ENCODE peak calls at places on chromosomes 16 and 17, in five cellular contexts. W is heart left ventricle; R is left ventricle myocardium inferior; J is HCT116; B is naive thymus-derived CD4-positive, alpha-beta T cell. K is an unnamed sample. For H3K4me1, the result is how much of the 10 kb centered on the place peaks cover.

GRCh38 chr17:82012482-82013295 is 10.0 kb downstream of the CENPX start:
- DNase-seq in R (no peak), J (no peak), B (no peak), W (no peak), K (peak)

GRCh38 chr17:59811209-59811608 is 81.5 kb downstream of the TUBD1 start:
- DNase-seq in W (no peak), J (no peak), R (no peak), B (no peak), K (no peak)

GRCh38 chr17:80927791-80928216 is 63.8 kb upstream of the CHMP6 start:
- DNase-seq in J (no peak), R (no peak), B (no peak), W (no peak), K (no peak)

GRCh38 chr17:80348551-80349436 is 66.2 kb upstream of the ENDOV start:
- DNase-seq in B (no peak), W (no peak), J (no peak), R (no peak), K (no peak)

GRCh38 chr16:716768-717325 is 1.9 kb downstream of the METRN start:
- DNase-seq in R (no peak), J (no peak), B (no peak), W (no peak), K (no peak)

GRCh38 chr17:10635290-10635689 is 21.8 kb downstream of the MYH3 start:
- DNase-seq in R (no peak), J (no peak), W (no peak), B (no peak), K (no peak)

GRCh38 chr17:51154176-51154575 is 817 bp downstream of the NME1 start:
- DNase-seq in B (no peak), J (no peak), W (no peak), R (no peak), K (no peak)

GRCh38 chr17:79970576-79971068 is 65.0 kb downstream of the TBC1D16 start:
- DNase-seq in W (no peak), J (peak), R (peak), B (peak), K (no peak)

GRCh38 chr17:32510466-32510865 is 23.7 kb downstream of the CDK5R1 start:
- DNase-seq in R (no peak), B (no peak), J (no peak), W (no peak), K (no peak)

GRCh38 chr17:74512624-74513084 is 18.6 kb downstream of the CD300LB start:
- DNase-seq in W (no peak), R (no peak), B (no peak), J (no peak), K (peak)

GRCh38 chr16:82182237-82183003 is 12.4 kb upstream of the MPHOSPH6 start:
- DNase-seq in B (no peak), R (no peak), J (no peak), W (no peak), K (no peak)

GRCh38 chr17:41895617-41896016 is 23.1 kb downstream of the ACLY start:
- DNase-seq in J (no peak), R (peak), W (peak), B (no peak), K (no peak)

GRCh38 chr17:45256114-45256966 is 5.6 kb downstream of the SPATA32 start:
- DNase-seq in B (no peak), W (no peak), J (no peak), R (no peak), K (no peak)

GRCh38 chr16:17836868-17837602 is 366.3 kb upstream of the XYLT1 start:
- DNase-seq in R (no peak), J (peak), B (no peak), W (no peak), K (no peak)

GRCh38 chr17:59838196-59838911 is 54.4 kb downstream of the TUBD1 start:
- DNase-seq in J (no peak), B (no peak), R (no peak), W (peak), K (no peak)

GRCh38 chr17:76107507-76107906 is 3.9 kb upstream of the EXOC7 start:
- DNase-seq in W (no peak), B (no peak), J (peak), R (no peak), K (no peak)

GRCh38 chr16:4743217-4743897 is 9.0 kb downstream of the DNAAF8 start:
- DNase-seq in B (no peak), W (no peak), J (no peak), R (no peak), K (no peak)

GRCh38 chr17:73343168-73343634 is 31.4 kb upstream of the CDC42EP4 start:
- DNase-seq in B (no peak), J (no peak), W (peak), R (peak), K (no peak)

GRCh38 chr17:32342603-32343325 is 791 bp upstream of the C17orf75 start:
- DNase-seq in W (no peak), R (no peak), J (no peak), B (no peak), K (no peak)

GRCh38 chr17:80961931-80962330 is 29.7 kb upstream of the CHMP6 start:
- DNase-seq in W (no peak), J (no peak), B (no peak), R (no peak), K (no peak)

GRCh38 chr17:4554441-4554996 is 665 bp downstream of the MYBBP1A start:
- DNase-seq in B (no peak), J (no peak), W (no peak), R (no peak), K (no peak)

GRCh38 chr17:4556996-4557395 is 1.8 kb upstream of the MYBBP1A start:
- DNase-seq in B (no peak), J (no peak), W (no peak), R (no peak), K (no peak)

GRCh38 chr17:4554997-4555799 is at the start of gene MYBBP1A:
- DNase-seq in W (peak), B (peak), J (peak), R (peak), K (peak)

GRCh38 chr17:4557626-4558310 is 2.6 kb upstream of the MYBBP1A start:
- DNase-seq in R (no peak), B (no peak), J (no peak), W (no peak), K (no peak)

DNA sequence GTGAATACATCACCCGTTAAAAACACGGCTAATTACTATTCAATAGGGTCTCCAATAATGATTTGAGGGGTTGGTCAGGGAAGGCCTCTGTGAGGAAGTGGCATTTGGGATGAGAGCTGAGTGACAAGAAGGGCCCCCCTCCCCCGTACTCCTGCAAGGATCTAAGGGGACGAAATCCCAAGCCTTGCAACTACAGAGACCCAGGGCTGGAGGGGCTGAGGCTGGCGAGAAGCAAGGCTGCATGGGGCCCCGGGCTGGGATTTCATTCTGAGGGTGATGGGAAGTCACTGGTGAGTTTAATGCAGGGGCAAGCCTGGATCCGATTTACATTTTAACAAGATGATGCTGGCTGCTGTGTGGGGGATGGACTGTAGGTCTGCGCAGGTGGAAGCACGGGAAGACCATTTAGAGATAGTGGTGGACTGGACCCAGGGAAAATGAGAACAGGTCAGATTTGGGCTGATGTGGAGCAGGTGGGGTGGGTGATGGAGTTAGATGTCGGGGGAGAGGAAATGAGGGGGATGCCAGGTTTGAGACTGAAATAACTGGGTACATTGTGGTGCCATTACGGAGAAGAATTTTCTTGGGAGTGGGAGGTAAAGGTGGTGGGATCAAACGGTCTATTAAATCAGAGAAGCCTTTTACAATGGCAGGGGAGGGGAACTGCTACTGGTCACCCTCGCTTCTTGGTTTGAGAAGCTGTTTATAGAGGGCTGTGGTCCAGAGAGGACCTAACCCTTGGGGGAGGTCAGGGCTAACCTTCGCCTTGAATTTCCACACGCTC is 871 bp upstream of the MYBBP1A start:
- DNase-seq in J (no peak), R (no peak), W (no peak), B (no peak), K (no peak)
- H3K27ac ChIP-seq in J (peak), R (peak), W (peak), B (peak), K (peak)

GRCh38 chr16:89422905-89423630 is 67.3 kb downstream of the ANKRD11 start:
- DNase-seq in W (no peak), R (no peak), B (no peak), J (no peak), K (no peak)

GRCh38 chr16:89425523-89425922 is 64.8 kb downstream of the ANKRD11 start:
- DNase-seq in B (no peak), W (no peak), R (no peak), J (no peak), K (no peak)

GRCh38 chr16:89422527-89422904 is 67.8 kb downstream of the ANKRD11 start:
- DNase-seq in R (no peak), B (no peak), W (no peak), J (no peak), K (no peak)

GRCh38 chr16:89426736-89427525 is 63.4 kb downstream of the ANKRD11 start:
- DNase-seq in J (no peak), W (no peak), R (no peak), B (no peak), K (no peak)

GRCh38 chr16:89423709-89424260 is 66.6 kb downstream of the ANKRD11 start:
- DNase-seq in J (no peak), W (no peak), B (no peak), R (peak), K (no peak)
- H3K4me3 ChIP-seq in J (no peak), W (no peak), B (no peak), R (no peak), K (no peak)

DNA sequence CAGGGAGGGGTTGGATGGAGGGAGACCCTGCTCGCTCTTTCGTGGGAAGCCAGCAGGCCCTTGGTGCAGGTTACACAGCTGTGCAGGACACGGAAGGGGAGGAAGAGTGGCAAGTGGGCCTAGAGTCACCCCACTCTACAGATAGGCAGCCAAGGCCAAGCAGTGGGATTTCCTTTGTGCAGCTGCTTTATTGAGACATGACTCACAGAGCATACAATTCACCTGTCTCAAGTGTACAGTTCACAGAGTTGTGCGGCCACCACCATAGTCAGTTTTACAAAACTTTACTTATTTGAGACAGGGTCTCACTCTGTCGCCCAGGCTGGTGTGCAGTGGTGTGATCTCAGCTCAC is 91.2 kb upstream of the CIBAR2 start:
- DNase-seq in B (no peak), J (no peak), R (no peak), W (no peak), K (no peak)
- H3K4me1 ChIP-seq in B (under half), J (half or more), R (half or more), W (under half), K (under half)

GRCh38 chr16:70573451-70574121 is 50.0 kb downstream of the SF3B3 start:
- DNase-seq in W (peak), B (no peak), J (no peak), R (peak), K (no peak)

GRCh38 chr16:70576431-70577255 is 53.0 kb downstream of the SF3B3 start:
- DNase-seq in B (no peak), R (no peak), W (no peak), J (no peak), K (no peak)

GRCh38 chr16:70574595-70575271 is 51.1 kb downstream of the SF3B3 start:
- DNase-seq in W (no peak), B (no peak), J (no peak), R (no peak), K (no peak)

GRCh38 chr16:70577256-70577698 is 53.7 kb downstream of the SF3B3 start:
- DNase-seq in W (no peak), R (no peak), J (peak), B (no peak), K (no peak)

GRCh38 chr16:70575376-70575775 is 51.8 kb downstream of the SF3B3 start:
- DNase-seq in R (no peak), B (no peak), J (no peak), W (no peak), K (no peak)
- H3K27ac ChIP-seq in R (peak), B (no peak), J (peak), W (no peak), K (no peak)

GRCh38 chr17:49216482-49216881 is 6.0 kb downstream of the ABI3 start:
- DNase-seq in J (no peak), W (no peak), R (no peak), B (no peak), K (peak)

GRCh38 chr17:49213399-49213798 is 2.9 kb downstream of the ABI3 start:
- DNase-seq in R (no peak), J (no peak), B (no peak), W (no peak), K (no peak)

GRCh38 chr17:49216953-49217650 is 6.6 kb downstream of the ABI3 start:
- DNase-seq in J (no peak), R (peak), B (no peak), W (peak), K (no peak)

GRCh38 chr17:49214665-49215360 is 4.3 kb downstream of the ABI3 start:
- DNase-seq in B (no peak), J (no peak), W (no peak), R (no peak), K (peak)

DNA sequence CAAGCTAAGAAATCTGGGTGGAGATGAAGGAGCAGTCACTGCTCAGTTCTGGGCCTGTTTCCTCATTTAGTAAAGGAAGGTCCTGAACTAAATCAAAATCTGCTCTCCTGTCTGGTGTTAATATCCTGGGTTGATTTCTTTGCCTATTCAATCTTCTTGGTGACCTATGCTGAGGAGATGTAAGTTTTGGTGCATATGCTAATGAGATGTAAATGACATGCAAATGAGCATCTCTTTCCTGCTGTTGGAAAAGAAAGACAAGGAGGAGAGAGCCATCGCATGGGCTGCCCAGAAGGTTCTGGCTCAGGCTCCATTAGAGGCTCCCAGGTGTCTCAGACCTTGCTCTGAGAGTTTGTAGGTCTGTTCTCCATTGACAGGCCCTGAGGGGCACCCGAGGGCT is 3.3 kb downstream of the ABI3 start:
- DNase-seq in W (no peak), B (no peak), R (no peak), J (no peak), K (no peak)
- H3K4me3 ChIP-seq in W (no peak), B (no peak), R (peak), J (no peak), K (no peak)

GRCh38 chr16:88302666-88303065 is 80.1 kb upstream of the ZNF469 start:
- DNase-seq in R (no peak), B (no peak), W (no peak), J (no peak), K (no peak)

GRCh38 chr16:88306411-88306810 is 76.3 kb upstream of the ZNF469 start:
- DNase-seq in B (no peak), R (peak), J (no peak), W (no peak), K (no peak)

GRCh38 chr16:88303405-88303804 is 79.4 kb upstream of the ZNF469 start:
- DNase-seq in J (no peak), W (no peak), B (no peak), R (no peak), K (no peak)

GRCh38 chr16:88305176-88305575 is 77.6 kb upstream of the ZNF469 start:
- DNase-seq in J (no peak), B (no peak), W (no peak), R (no peak), K (no peak)

GRCh38 chr16:88303890-88304819 is 78.6 kb upstream of the ZNF469 start:
- DNase-seq in W (peak), B (no peak), R (no peak), J (no peak), K (no peak)
- H3K4me1 ChIP-seq in W (under half), B (under half), R (under half), J (under half), K (under half)

GRCh38 chr16:72787519-72788268 is 260.2 kb downstream of the ZFHX3 start:
- DNase-seq in W (no peak), J (no peak), B (peak), R (peak), K (peak)
- H3K27ac ChIP-seq in W (peak), J (no peak), B (no peak), R (peak), K (peak)

K was measured in upper lobe of left lung.